ENCODE peak calls at places on chromosomes 16 and 17, in six cellular contexts. J is spleen, X is mammary epithelial cell, F is stomach, G is psoas muscle, A is iPS DF 6.9. L is an unnamed sample. For H3K4me1, the result is how much of the 10 kb centered on the place peaks cover.

GRCh38 chr16:47150067-47150466 is 6.3 kb upstream of the NETO2 start:
- DNase-seq in J (no peak), X (no peak), F (no peak), G (no peak), A (no peak), L (no peak)

GRCh38 chr17:35286120-35286781 is 43.4 kb downstream of the SLFN5 start:
- DNase-seq in J (no peak), X (no peak), F (no peak), G (no peak), A (peak), L (peak)

GRCh38 chr17:3318336-3318735 is 20.2 kb upstream of the OR3A1 start:
- DNase-seq in J (no peak), X (no peak), F (no peak), G (no peak), A (no peak), L (peak)

GRCh38 chr16:85347213-85347591 is 234.9 kb upstream of the CIBAR2 start:
- DNase-seq in J (no peak), X (no peak), F (peak), G (no peak), A (no peak), L (no peak)

GRCh38 chr17:81480140-81480917 is 32.3 kb downstream of the ACTG1 start:
- DNase-seq in J (no peak), X (no peak), F (no peak), G (peak), A (no peak), L (peak)

GRCh38 chr16:75820672-75821071 is 94.4 kb upstream of the CPHXL start:
- DNase-seq in J (no peak), X (peak), F (no peak), G (no peak), A (no peak), L (peak)

GRCh38 chr17:75250009-75250471 is 11.4 kb downstream of the GGA3 start:
- DNase-seq in J (no peak), X (no peak), F (peak), G (peak), A (no peak), L (no peak)

GRCh38 chr17:21530311-21530710 is 154.2 kb downstream of the KCNJ12 start:
- DNase-seq in J (no peak), X (no peak), F (no peak), G (no peak), A (no peak), L (no peak)

GRCh38 chr16:88686439-88687253 is at the start of gene SNAI3:
- DNase-seq in J (peak), X (peak), F (peak), G (peak), A (no peak), L (no peak)

GRCh38 chr16:85988723-85989313 is 89.9 kb downstream of the IRF8 start:
- DNase-seq in J (no peak), X (no peak), F (no peak), G (no peak), A (no peak), L (no peak)

GRCh38 chr16:52436646-52437645 is 110.0 kb downstream of the TOX3 start:
- DNase-seq in J (no peak), X (no peak), F (no peak), G (no peak), A (no peak), L (no peak)

GRCh38 chr17:57998234-57998746 is 8.8 kb downstream of the SRSF1 start:
- DNase-seq in J (no peak), X (no peak), F (no peak), G (no peak), A (no peak), L (no peak)

GRCh38 chr16:70778901-70779309 is 22.1 kb downstream of the VAC14 start:
- DNase-seq in J (no peak), X (peak), F (no peak), G (peak), A (no peak), L (peak)

GRCh38 chr16:86634290-86634689 is 55.9 kb downstream of the FOXL1 start:
- DNase-seq in J (no peak), X (peak), F (no peak), G (no peak), A (no peak), L (peak)

GRCh38 chr17:73282629-73283028 is 20.9 kb upstream of the CPSF4L start:
- DNase-seq in J (no peak), X (no peak), F (no peak), G (no peak), A (no peak), L (no peak)
- H3K4me1 ChIP-seq in J (under half), X (under half), F (half or more), G (under half), A (under half), L (under half)

GRCh38 chr16:2514333-2515179 is 804 bp downstream of the ATP6V0C start:
- DNase-seq in J (peak), X (no peak), F (peak), G (no peak), A (no peak), L (no peak)
- H3K4me1 ChIP-seq in J (half or more), X (under half), F (half or more), G (under half), A (under half), L (under half)

DNA sequence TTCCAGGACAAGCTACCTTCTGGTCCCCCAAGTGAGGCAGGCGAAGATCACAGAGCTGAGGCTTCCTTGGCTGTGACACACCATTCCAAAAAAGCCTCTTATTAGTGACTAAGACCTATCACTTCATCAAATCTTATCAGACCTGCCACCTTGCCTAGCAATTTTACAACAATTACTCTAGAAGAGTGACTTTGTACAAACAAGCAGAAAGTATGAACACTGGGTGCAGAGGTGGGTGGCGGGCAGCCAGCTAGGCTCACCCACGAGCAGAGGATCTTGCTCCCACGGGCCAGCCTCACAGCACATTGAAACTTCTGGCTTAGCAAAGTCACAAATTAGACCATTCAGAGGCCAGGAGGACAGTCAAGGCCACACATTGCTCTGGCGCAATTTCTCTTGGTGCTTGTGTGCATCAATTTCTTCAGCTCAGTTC is 2.2 kb upstream of the ICAM2 start:
- DNase-seq in J (no peak), X (no peak), F (no peak), G (no peak), A (no peak), L (no peak)
- H3K4me1 ChIP-seq in J (half or more), X (under half), F (under half), G (under half), A (under half), L (under half)

GRCh38 chr17:1475321-1475854 is 17.1 kb downstream of the MYO1C start:
- DNase-seq in J (no peak), X (no peak), F (no peak), G (no peak), A (no peak), L (no peak)
- H3K4me1 ChIP-seq in J (under half), X (under half), F (under half), G (under half), A (under half), L (under half)

L was measured in foreskin keratinocyte.